ENCODE peak calls at places on chromosomes 16 and 17, in ten cellular contexts. D is IMR-90; H is HepG2; F is frontal cortex; V is SK-N-SH; G is stimulated activated CD4-positive, alpha-beta T cell treated with anti-CD3 and anti-CD28 coated beads, Interleukin-15, amount 100 ng/mL, for 48 hours; X is amygdala; B is nephron progenitor cell; R is ureter; S is naive thymus-derived CD8-positive, alpha-beta T cell. W is an unnamed sample.

GRCh38 chr17:41914358-41914766 is 4.4 kb downstream of the ACLY start:
- DNase-seq in F (no peak), X (no peak), R (no peak), H (peak; percentile 65), G (no peak), V (no peak), D (peak; percentile 24), B (no peak), S (no peak), W (no peak)

GRCh38 chr17:49365667-49366066 is 3.6 kb upstream of the ZNF652 start:
- DNase-seq in V (peak; percentile 57), S (no peak), F (no peak), D (no peak), R (no peak), X (no peak), H (peak; percentile 56), B (no peak), G (no peak), W (peak; percentile 49)

GRCh38 chr17:74954665-74955421 is 17.7 kb downstream of the HID1 start:
- DNase-seq in V (peak; percentile 87), S (no peak), X (no peak), B (no peak), G (no peak), F (no peak), R (no peak), D (no peak), H (no peak), W (no peak)

GRCh38 chr16:56389554-56389953 is 35.8 kb downstream of the AMFR start:
- DNase-seq in H (no peak), S (no peak), B (no peak), X (no peak), F (no peak), V (no peak), D (peak; percentile 100), R (no peak), G (no peak), W (no peak)

GRCh38 chr16:89670496-89671431 is 13.1 kb downstream of the SPATA33 start:
- DNase-seq in H (peak; percentile 21), R (no peak), F (no peak), V (no peak), B (no peak), S (no peak), G (no peak), D (peak; percentile 57), X (no peak), W (no peak)

GRCh38 chr16:70701596-70701995 is 15.7 kb upstream of the MTSS2 start:
- DNase-seq in H (no peak), X (no peak), F (no peak), D (no peak), V (no peak), R (no peak), B (no peak), S (no peak), G (no peak), W (no peak)

GRCh38 chr17:68446626-68447041 is 10.7 kb downstream of the WIPI1 start:
- DNase-seq in F (no peak), X (no peak), H (no peak), S (no peak), G (no peak), R (no peak), V (no peak), D (no peak), B (no peak), W (no peak)

GRCh38 chr17:65855245-65855644 is 293.8 kb upstream of the AXIN2 start:
- DNase-seq in D (peak; percentile 45), F (no peak), V (no peak), B (no peak), G (no peak), S (no peak), H (no peak), X (no peak), R (no peak), W (no peak)

GRCh38 chr16:87735270-87736002 is 30.4 kb downstream of the KLHDC4 start:
- DNase-seq in H (no peak), B (no peak), S (no peak), F (no peak), X (no peak), R (no peak), G (no peak), D (no peak), V (peak; percentile 83), W (no peak)

GRCh38 chr16:48647794-48648193 is 37.8 kb upstream of the N4BP1 start:
- DNase-seq in F (no peak), X (no peak), S (no peak), D (no peak), H (no peak), B (no peak), R (no peak), V (no peak), G (no peak), W (no peak)

GRCh38 chr17:43679401-43679800 is 17.7 kb upstream of the MEOX1 start:
- DNase-seq in V (no peak), D (no peak), B (no peak), X (no peak), G (no peak), S (no peak), R (no peak), F (no peak), H (no peak), W (no peak)

GRCh38 chr17:64180674-64181073 is 50.7 kb upstream of the ERN1 start:
- DNase-seq in H (no peak), D (no peak), S (no peak), V (no peak), X (no peak), R (no peak), B (no peak), G (no peak), F (no peak), W (no peak)

GRCh38 chr16:49455181-49455990 is 81.8 kb downstream of the C16orf78 start:
- DNase-seq in D (no peak), F (no peak), B (no peak), X (no peak), R (no peak), V (no peak), H (no peak), G (no peak), S (peak; percentile 27), W (no peak)

GRCh38 chr16:3321802-3322201 is 16.5 kb downstream of the ZNF75A start:
- DNase-seq in R (no peak), F (no peak), S (no peak), G (no peak), B (no peak), D (no peak), V (no peak), X (no peak), H (peak; percentile 12), W (no peak)

GRCh38 chr16:309476-309875 is 26.5 kb downstream of the PDIA2 start:
- DNase-seq in G (no peak), H (no peak), B (no peak), S (peak; percentile 58), F (no peak), X (no peak), D (no peak), V (no peak), R (no peak), W (no peak)

GRCh38 chr17:17741346-17742023 is 60.2 kb downstream of the RAI1 start:
- DNase-seq in D (no peak), V (peak; percentile 72), F (peak; percentile 75), H (no peak), G (no peak), X (peak; percentile 76), R (no peak), S (no peak), B (peak; percentile 48), W (no peak)

GRCh38 chr17:83041305-83041704 is 38.1 kb upstream of the METRNL start:
- DNase-seq in X (no peak), B (no peak), R (no peak), S (no peak), V (peak; percentile 26), G (no peak), H (no peak), D (peak; percentile 4), F (no peak), W (no peak)

GRCh38 chr17:7222093-7222971 is 2.6 kb downstream of the ACADVL start:
- DNase-seq in D (no peak), G (no peak), S (no peak), V (no peak), B (no peak), X (no peak), H (no peak), F (no peak), R (no peak), W (no peak)

GRCh38 chr17:43998552-43998951 is 5.9 kb upstream of the NAGS start:
- DNase-seq in V (no peak), B (no peak), G (no peak), R (no peak), D (peak; percentile 66), S (no peak), H (no peak), F (no peak), X (no peak), W (no peak)

GRCh38 chr16:87096746-87097145 is 220.4 kb downstream of the C16orf95 start:
- DNase-seq in R (no peak), D (no peak), V (no peak), X (no peak), F (no peak), S (no peak), H (no peak), B (no peak), G (no peak), W (no peak)

GRCh38 chr17:7184091-7184488 is 4.9 kb upstream of the ASGR1 start:
- DNase-seq in F (no peak), B (no peak), S (no peak), R (no peak), V (no peak), D (no peak), X (no peak), H (peak; percentile 84), G (no peak), W (no peak)

GRCh38 chr16:59527206-59527997 is 793.3 kb upstream of the GOT2 start:
- DNase-seq in G (no peak), V (no peak), H (no peak), F (no peak), B (no peak), X (no peak), S (no peak), D (peak; percentile 38), R (no peak), W (no peak)